ENCODE peak calls at places on chromosomes 12 and 14, in six cellular contexts. One of them, this sample, is unnamed.
A peak's percentile ranks its signal among the peaks of the same experiment; 100 is the strongest.

GRCh38 chr14:95497561-95498011 is 18.9 kb downstream of the SYNE3 start:
- DNase-seq in GM12891: no peak
- DNase-seq in K562: no peak
- DNase-seq in HepG2: no peak
- DNase-seq in SK-N-SH: peak; percentile 61
- DNase-seq in H1: no peak
- DNase-seq in this sample: no peak

GRCh38 chr14:85281921-85282320 is 248.0 kb upstream of the FLRT2 start:
- DNase-seq in GM12891: no peak
- DNase-seq in K562: no peak
- DNase-seq in HepG2: no peak
- DNase-seq in SK-N-SH: no peak
- DNase-seq in H1: no peak
- DNase-seq in this sample: no peak

GRCh38 chr12:132610051-132610759 is at the start of gene LRCOL1:
- DNase-seq in GM12891: no peak
- DNase-seq in K562: no peak
- DNase-seq in HepG2: no peak
- DNase-seq in SK-N-SH: peak; percentile 59
- DNase-seq in H1: no peak
- DNase-seq in this sample: no peak

GRCh38 chr12:115362319-115362976 is 678.5 kb upstream of the TBX3 start:
- DNase-seq in GM12891: no peak
- DNase-seq in K562: no peak
- DNase-seq in HepG2: no peak
- DNase-seq in SK-N-SH: peak; percentile 36
- DNase-seq in H1: no peak
- DNase-seq in this sample: no peak

GRCh38 chr12:1533205-1533601 is 61.2 kb downstream of the FBXL14 start:
- DNase-seq in GM12891: peak; percentile 49
- DNase-seq in K562: peak; percentile 45
- DNase-seq in HepG2: no peak
- DNase-seq in SK-N-SH: peak; percentile 49
- DNase-seq in H1: no peak
- DNase-seq in this sample: no peak

GRCh38 chr12:83826112-83826511 is 1086.5 kb downstream of the SLC6A15 start:
- DNase-seq in GM12891: no peak
- DNase-seq in K562: peak; percentile 4
- DNase-seq in HepG2: no peak
- DNase-seq in SK-N-SH: peak; percentile 13
- DNase-seq in H1: peak; percentile 39
- DNase-seq in this sample: no peak

GRCh38 chr12:31317471-31318397 is 8.2 kb downstream of the SINHCAF start:
- DNase-seq in GM12891: no peak
- DNase-seq in K562: no peak
- DNase-seq in HepG2: no peak
- DNase-seq in SK-N-SH: no peak
- DNase-seq in H1: no peak
- DNase-seq in this sample: no peak

GRCh38 chr14:95340201-95340697 is 20.5 kb upstream of the CLMN start:
- DNase-seq in GM12891: no peak
- DNase-seq in K562: no peak
- DNase-seq in HepG2: peak; percentile 61
- DNase-seq in SK-N-SH: no peak
- DNase-seq in H1: no peak
- DNase-seq in this sample: no peak

GRCh38 chr14:68691031-68691864 is 101.6 kb downstream of the ZFP36L1 start:
- DNase-seq in GM12891: no peak
- DNase-seq in K562: no peak
- DNase-seq in HepG2: no peak
- DNase-seq in SK-N-SH: peak; percentile 82
- DNase-seq in H1: no peak
- DNase-seq in this sample: no peak

GRCh38 chr12:13981296-13981962 is at the start of gene GRIN2B:
- DNase-seq in GM12891: no peak
- DNase-seq in K562: no peak
- DNase-seq in HepG2: no peak
- DNase-seq in SK-N-SH: peak; percentile 15
- DNase-seq in H1: no peak
- DNase-seq in this sample: peak; percentile 5

GRCh38 chr12:131452444-131452860 is 258.4 kb upstream of the SFSWAP start:
- DNase-seq in GM12891: no peak
- DNase-seq in K562: peak; percentile 65
- DNase-seq in HepG2: peak; percentile 15
- DNase-seq in SK-N-SH: no peak
- DNase-seq in H1: no peak
- DNase-seq in this sample: no peak

GRCh38 chr12:111605931-111606625 is 7.0 kb upstream of the ATXN2 start:
- DNase-seq in GM12891: no peak
- DNase-seq in K562: no peak
- DNase-seq in HepG2: no peak
- DNase-seq in SK-N-SH: no peak
- DNase-seq in H1: no peak
- DNase-seq in this sample: no peak

GRCh38 chr14:78902010-78902623 is 731.9 kb downstream of the NRXN3 start:
- DNase-seq in GM12891: no peak
- DNase-seq in K562: no peak
- DNase-seq in HepG2: peak; percentile 8
- DNase-seq in SK-N-SH: peak; percentile 7
- DNase-seq in H1: no peak
- DNase-seq in this sample: no peak

GRCh38 chr12:51377099-51377984 is 13.9 kb downstream of the GALNT6 start:
- DNase-seq in GM12891: no peak
- DNase-seq in K562: no peak
- DNase-seq in HepG2: no peak
- DNase-seq in SK-N-SH: no peak
- DNase-seq in H1: no peak
- DNase-seq in this sample: no peak

GRCh38 chr12:57753938-57754337 is 965 bp upstream of the MARCHF9 start:
- DNase-seq in GM12891: no peak
- DNase-seq in K562: no peak
- DNase-seq in HepG2: no peak
- DNase-seq in SK-N-SH: no peak
- DNase-seq in H1: no peak
- DNase-seq in this sample: no peak
- TF ChIP-seq TAF1 in GM12891: no peak
- TF ChIP-seq TAF1 in K562: no peak
- TF ChIP-seq TAF1 in HepG2: no peak
- TF ChIP-seq TAF1 in SK-N-SH: no peak
- TF ChIP-seq TAF1 in H1: no peak
- TF ChIP-seq TAF1 in this sample: no peak

GRCh38 chr14:50871914-50872732 is at the start of gene ABHD12B:
- DNase-seq in GM12891: no peak
- DNase-seq in K562: no peak
- DNase-seq in HepG2: no peak
- DNase-seq in SK-N-SH: peak; percentile 73
- DNase-seq in H1: no peak
- DNase-seq in this sample: no peak
- TF ChIP-seq TAF1 in GM12891: no peak
- TF ChIP-seq TAF1 in K562: no peak
- TF ChIP-seq TAF1 in HepG2: no peak
- TF ChIP-seq TAF1 in SK-N-SH: no peak
- TF ChIP-seq TAF1 in H1: no peak
- TF ChIP-seq TAF1 in this sample: no peak

GRCh38 chr12:67943295-67943892 is 45.9 kb upstream of the IFNG-AS1 start:
- DNase-seq in GM12891: peak; percentile 15
- DNase-seq in K562: peak; percentile 27
- DNase-seq in HepG2: peak; percentile 46
- DNase-seq in SK-N-SH: peak; percentile 48
- DNase-seq in H1: no peak
- DNase-seq in this sample: no peak
- TF ChIP-seq TAF1 in GM12891: no peak
- TF ChIP-seq TAF1 in K562: no peak
- TF ChIP-seq TAF1 in HepG2: no peak
- TF ChIP-seq TAF1 in SK-N-SH: no peak
- TF ChIP-seq TAF1 in H1: no peak
- TF ChIP-seq TAF1 in this sample: no peak

GRCh38 chr14:100711117-100711462 is 15.6 kb upstream of the DLK1 start:
- DNase-seq in GM12891: no peak
- DNase-seq in K562: no peak
- DNase-seq in HepG2: no peak
- DNase-seq in SK-N-SH: no peak
- DNase-seq in H1: no peak
- DNase-seq in this sample: no peak
- TF ChIP-seq TAF1 in GM12891: no peak
- TF ChIP-seq TAF1 in K562: no peak
- TF ChIP-seq TAF1 in HepG2: no peak
- TF ChIP-seq TAF1 in SK-N-SH: no peak
- TF ChIP-seq TAF1 in H1: no peak
- TF ChIP-seq TAF1 in this sample: no peak

DNA sequence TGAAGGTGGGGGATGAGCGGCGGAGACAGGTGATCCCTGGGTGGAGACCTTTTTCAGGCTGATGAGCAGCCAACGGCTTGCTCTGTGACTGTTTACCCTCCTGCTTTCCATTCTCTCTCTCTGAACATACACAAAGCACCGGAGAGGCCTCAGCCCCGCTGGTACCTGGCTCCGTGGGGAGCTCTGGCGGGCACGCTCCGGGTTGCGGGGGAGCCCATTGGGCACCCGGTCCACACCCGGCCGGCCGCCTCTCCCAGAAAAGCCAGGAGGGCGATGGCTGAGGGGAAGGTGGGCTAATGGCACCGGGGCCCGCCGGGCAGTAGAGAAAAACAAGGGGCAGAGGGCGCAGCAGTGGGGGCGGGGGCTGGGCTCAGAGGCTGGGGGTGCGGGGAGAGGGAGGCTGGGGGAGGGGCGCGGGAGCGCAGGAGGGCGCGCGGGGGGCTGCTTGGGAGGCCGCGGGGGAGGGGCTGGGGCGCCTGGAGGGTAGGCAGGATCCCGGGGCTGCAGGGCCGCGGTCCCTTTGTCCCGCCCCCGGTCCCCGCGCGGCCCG is 422 bp downstream of the SMARCC2 start:
- DNase-seq in GM12891: peak; percentile 38
- DNase-seq in K562: peak; percentile 61
- DNase-seq in HepG2: no peak
- DNase-seq in SK-N-SH: peak; percentile 87
- DNase-seq in H1: no peak
- DNase-seq in this sample: no peak
- TF ChIP-seq TAF1 in GM12891: no peak
- TF ChIP-seq TAF1 in K562: no peak
- TF ChIP-seq TAF1 in HepG2: no peak
- TF ChIP-seq TAF1 in SK-N-SH: no peak
- TF ChIP-seq TAF1 in H1: peak; percentile 6
- TF ChIP-seq TAF1 in this sample: no peak

DNA sequence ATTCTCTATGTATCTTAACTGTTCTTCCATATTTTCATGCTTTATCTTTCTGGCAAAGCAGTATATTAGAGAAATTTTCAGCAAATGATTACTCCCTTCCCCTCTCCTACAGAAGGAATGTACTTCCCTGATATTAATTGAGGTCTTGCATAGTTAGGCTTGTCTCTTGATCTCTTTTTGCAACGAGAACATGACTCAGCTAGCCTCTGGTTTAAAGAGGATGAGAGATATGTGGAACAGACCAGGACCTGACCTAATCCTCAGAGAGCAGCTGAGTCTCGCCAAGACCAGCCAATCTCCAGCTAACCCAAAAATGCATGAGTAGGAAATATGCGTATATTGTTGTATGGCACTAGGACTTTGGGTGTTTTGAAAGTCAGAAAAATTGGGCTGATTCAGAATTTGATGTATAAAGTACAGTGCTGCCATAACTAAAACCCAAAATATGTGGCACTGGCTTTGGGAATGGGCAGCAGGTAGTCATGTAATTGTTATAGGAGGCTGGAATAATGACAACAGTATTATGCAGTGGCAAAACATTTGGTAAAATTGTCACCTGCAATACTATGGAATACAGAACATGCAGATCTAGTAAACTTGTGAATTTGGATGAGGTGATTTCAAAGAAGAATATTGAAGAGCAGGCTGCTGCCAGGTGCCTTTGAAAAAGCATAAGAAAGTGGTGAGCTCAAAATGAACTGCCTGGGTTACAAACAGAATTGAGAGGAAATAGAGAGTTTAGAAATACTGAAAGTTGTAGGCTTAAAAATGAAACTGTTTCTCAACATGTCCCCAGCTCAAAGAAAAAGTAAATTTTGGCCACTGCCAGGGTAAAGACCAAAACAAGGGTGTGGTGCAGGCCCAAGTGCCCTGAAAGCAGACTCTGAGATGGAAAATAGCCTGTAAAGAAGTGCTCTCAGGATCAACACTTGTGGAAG is 9.3 kb upstream of the USP15 start:
- DNase-seq in GM12891: no peak
- DNase-seq in K562: peak; percentile 84
- DNase-seq in HepG2: no peak
- DNase-seq in SK-N-SH: no peak
- DNase-seq in H1: no peak
- DNase-seq in this sample: no peak
- TF ChIP-seq TAF1 in GM12891: no peak
- TF ChIP-seq TAF1 in K562: no peak
- TF ChIP-seq TAF1 in HepG2: no peak
- TF ChIP-seq TAF1 in SK-N-SH: no peak
- TF ChIP-seq TAF1 in H1: no peak
- TF ChIP-seq TAF1 in this sample: no peak

DNA sequence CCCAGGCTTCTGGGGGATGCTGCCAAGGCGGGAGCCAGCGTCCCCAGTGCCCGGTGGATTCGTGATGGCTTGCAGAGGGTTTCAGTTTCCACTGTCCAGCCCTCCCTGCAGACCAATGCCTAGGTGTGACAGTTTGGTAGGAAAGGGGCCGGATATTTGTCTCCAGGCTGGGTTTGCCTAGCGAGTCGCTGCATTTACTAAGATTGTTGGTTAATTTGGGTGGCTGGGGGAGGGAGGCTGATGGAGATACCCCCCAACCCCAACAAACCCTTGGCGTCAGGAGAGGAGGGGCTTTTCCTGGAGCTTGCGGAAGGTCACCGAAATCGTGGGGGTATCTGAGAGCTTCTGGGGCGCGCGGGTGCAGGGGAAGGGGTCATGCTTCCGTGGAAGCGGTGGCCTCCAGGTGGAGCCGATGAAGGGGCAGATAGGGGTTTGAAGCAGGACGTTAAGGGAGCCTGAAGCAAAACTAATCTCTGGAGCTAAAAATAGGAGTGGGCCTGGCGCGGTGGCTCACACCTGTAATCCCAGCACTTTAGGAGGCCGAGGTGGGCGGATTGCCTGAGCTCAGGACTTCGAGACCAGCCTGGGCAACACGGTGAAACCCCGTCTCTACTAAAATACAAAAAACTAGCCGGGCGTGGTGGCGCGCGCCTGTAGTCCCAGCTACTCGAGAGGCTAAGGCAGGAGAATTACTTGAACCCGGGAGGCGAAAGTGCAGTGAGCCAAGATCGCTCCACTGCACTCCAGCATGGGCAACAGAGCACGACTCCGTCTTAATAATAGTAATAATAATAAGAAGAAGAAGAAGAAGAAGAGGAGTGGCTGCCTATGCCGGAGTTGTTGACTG is 1.1 kb upstream of the CDC42BPB start:
- DNase-seq in GM12891: no peak
- DNase-seq in K562: no peak
- DNase-seq in HepG2: no peak
- DNase-seq in SK-N-SH: peak; percentile 65
- DNase-seq in H1: no peak
- DNase-seq in this sample: no peak
- TF ChIP-seq TAF1 in GM12891: no peak
- TF ChIP-seq TAF1 in K562: no peak
- TF ChIP-seq TAF1 in HepG2: no peak
- TF ChIP-seq TAF1 in SK-N-SH: no peak
- TF ChIP-seq TAF1 in H1: no peak
- TF ChIP-seq TAF1 in this sample: no peak

GRCh38 chr14:75310295-75311059 is 31.8 kb downstream of the FOS start:
- DNase-seq in GM12891: no peak
- DNase-seq in K562: no peak
- DNase-seq in HepG2: no peak
- DNase-seq in SK-N-SH: peak; percentile 82
- DNase-seq in H1: peak; percentile 67
- DNase-seq in this sample: no peak
- TF ChIP-seq TAF1 in GM12891: no peak
- TF ChIP-seq TAF1 in K562: no peak
- TF ChIP-seq TAF1 in HepG2: no peak
- TF ChIP-seq TAF1 in SK-N-SH: no peak
- TF ChIP-seq TAF1 in H1: no peak
- TF ChIP-seq TAF1 in this sample: no peak